ENCODE peak calls at places on chromosomes 11 and 22, in four cellular contexts. B, P, D and W are unnamed samples.

GRCh38 chr11:32440920-32441319 is 5.6 kb upstream of the WT1 start:
- DNase-seq in B (no peak), P (no peak), D (no peak), W (no peak)

GRCh38 chr11:9831122-9831521 is 167.2 kb downstream of the SWAP70 start:
- DNase-seq in B (no peak), P (no peak), D (no peak), W (no peak)

GRCh38 chr11:111793863-111794262 is 27.7 kb upstream of the PPP2R1B start:
- DNase-seq in B (peak), P (peak), D (no peak), W (no peak)

GRCh38 chr11:61826930-61827572 is 1.0 kb upstream of the FADS2 start:
- DNase-seq in B (no peak), P (no peak), D (no peak), W (no peak)

GRCh38 chr22:45505991-45506743 is 3.5 kb downstream of the FBLN1 start:
- DNase-seq in B (no peak), P (no peak), D (no peak), W (no peak)

GRCh38 chr11:119977584-119977860 is 160.4 kb downstream of the TRIM29 start:
- DNase-seq in B (no peak), P (no peak), D (no peak), W (no peak)

GRCh38 chr11:111735262-111736116 is 30.7 kb downstream of the PPP2R1B start:
- DNase-seq in B (peak), P (peak), D (no peak), W (no peak)

GRCh38 chr11:61505106-61505505 is 3.4 kb upstream of the LRRC10B start:
- DNase-seq in B (no peak), P (no peak), D (no peak), W (no peak)

GRCh38 chr11:102322560-102322959 is 5.3 kb downstream of the BIRC3 start:
- DNase-seq in B (no peak), P (no peak), D (no peak), W (no peak)

GRCh38 chr11:19633276-19633675 is 79.4 kb upstream of the NAV2 start:
- DNase-seq in B (no peak), P (no peak), D (no peak), W (no peak)

GRCh38 chr11:122984186-122985011 is 2.8 kb upstream of the BSX start:
- DNase-seq in B (no peak), P (no peak), D (no peak), W (no peak)

GRCh38 chr11:46603704-46604308 is 10.0 kb upstream of the AMBRA1 start:
- DNase-seq in B (no peak), P (no peak), D (no peak), W (peak)

GRCh38 chr22:38291201-38291777 is 18.5 kb upstream of the TMEM184B start:
- DNase-seq in B (no peak), P (no peak), D (no peak), W (no peak)

GRCh38 chr11:107708787-107709186 is 3.1 kb downstream of the SLN start:
- DNase-seq in B (no peak), P (no peak), D (no peak), W (no peak)

GRCh38 chr11:2517016-2517385 is 72.2 kb downstream of the KCNQ1 start:
- DNase-seq in B (no peak), P (no peak), D (no peak), W (no peak)

GRCh38 chr22:49307071-49307830 is 520.4 kb downstream of the BRD1 start:
- DNase-seq in B (no peak), P (no peak), D (no peak), W (no peak)

GRCh38 chr22:49303781-49304461 is 523.8 kb downstream of the BRD1 start:
- DNase-seq in B (no peak), P (no peak), D (no peak), W (no peak)

GRCh38 chr22:49306632-49306975 is 521.1 kb downstream of the BRD1 start:
- DNase-seq in B (no peak), P (no peak), D (no peak), W (no peak)

GRCh38 chr22:49305966-49306631 is 521.6 kb downstream of the BRD1 start:
- DNase-seq in B (no peak), P (no peak), D (no peak), W (no peak)

DNA sequence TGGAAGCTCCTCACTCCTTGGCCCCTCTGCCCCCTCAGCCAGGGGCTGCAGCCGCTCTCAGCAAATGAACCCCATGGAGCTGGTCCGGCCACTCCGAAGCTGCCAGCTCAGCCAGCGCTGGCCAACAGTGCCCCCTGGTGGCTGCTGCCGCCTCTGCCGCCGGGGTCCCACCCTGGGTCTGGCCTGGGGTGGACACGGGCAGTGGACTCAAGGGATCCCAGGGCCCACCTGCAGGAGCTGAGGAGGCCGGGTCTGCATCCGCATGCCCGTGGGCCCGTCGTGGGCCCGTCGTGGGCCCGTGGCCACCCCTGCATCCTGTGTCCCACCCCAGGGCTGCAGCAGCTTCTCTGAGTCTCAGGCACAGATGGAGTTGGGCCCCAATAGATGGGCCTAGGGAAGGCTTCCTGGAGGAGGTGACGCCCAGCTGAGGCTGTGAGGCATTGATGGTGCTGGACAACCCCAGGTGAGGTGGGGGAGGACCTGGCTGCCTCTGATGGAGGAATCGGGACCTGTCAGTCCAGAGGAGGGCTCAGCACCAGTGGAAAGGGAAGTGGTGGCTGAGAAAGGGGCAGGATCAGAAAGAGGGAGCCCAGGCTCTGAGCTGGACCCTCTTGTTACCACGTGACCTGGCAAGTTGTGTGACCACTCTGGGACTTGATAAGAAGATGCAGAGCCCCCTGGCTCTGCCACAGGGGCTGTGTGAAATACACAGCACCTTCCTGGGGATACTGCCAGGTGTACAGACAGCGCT is 522.3 kb downstream of the BRD1 start:
- DNase-seq in B (no peak), P (no peak), D (peak), W (no peak)
- TF ChIP-seq CTCF in B (peak), P (no peak), D (peak), W (peak)

DNA sequence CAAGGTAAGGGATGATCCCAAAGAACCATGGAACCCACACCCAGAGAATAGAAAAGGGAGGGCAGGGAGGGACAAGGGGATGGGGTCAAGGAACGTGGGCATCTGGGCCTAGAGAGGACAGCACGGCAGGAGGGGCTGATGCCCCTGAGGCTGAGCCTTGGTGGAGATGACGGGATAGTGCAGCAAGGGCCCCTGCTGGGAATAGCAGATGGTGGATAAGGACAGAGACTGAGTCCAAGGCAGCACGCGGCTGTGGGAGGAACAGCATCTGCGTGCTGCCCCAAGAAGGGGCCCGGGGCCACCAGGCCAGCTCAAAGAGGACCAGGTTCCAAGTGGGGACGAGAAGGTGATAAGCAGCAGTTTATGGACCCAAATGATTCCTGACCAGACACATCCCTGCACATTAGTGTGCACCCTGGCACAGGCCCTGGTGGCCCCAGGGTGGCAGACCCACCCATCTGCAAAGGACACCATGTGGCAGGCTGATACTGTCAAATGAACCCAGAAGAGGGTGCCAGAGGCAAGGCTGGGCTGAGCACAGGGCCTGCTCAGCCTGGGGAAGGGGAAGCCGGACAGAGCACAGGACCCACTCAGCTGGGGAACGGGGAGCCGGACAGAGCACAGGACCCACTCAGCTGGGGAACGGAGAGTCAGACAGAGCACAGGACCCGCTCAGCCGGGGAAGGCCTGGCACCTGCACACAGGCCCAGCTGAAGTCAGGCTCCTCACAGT is 12.8 kb upstream of the TESMIN start:
- DNase-seq in B (no peak), P (no peak), D (no peak), W (no peak)
- TF ChIP-seq CTCF in B (peak), P (no peak), D (no peak), W (peak)

DNA sequence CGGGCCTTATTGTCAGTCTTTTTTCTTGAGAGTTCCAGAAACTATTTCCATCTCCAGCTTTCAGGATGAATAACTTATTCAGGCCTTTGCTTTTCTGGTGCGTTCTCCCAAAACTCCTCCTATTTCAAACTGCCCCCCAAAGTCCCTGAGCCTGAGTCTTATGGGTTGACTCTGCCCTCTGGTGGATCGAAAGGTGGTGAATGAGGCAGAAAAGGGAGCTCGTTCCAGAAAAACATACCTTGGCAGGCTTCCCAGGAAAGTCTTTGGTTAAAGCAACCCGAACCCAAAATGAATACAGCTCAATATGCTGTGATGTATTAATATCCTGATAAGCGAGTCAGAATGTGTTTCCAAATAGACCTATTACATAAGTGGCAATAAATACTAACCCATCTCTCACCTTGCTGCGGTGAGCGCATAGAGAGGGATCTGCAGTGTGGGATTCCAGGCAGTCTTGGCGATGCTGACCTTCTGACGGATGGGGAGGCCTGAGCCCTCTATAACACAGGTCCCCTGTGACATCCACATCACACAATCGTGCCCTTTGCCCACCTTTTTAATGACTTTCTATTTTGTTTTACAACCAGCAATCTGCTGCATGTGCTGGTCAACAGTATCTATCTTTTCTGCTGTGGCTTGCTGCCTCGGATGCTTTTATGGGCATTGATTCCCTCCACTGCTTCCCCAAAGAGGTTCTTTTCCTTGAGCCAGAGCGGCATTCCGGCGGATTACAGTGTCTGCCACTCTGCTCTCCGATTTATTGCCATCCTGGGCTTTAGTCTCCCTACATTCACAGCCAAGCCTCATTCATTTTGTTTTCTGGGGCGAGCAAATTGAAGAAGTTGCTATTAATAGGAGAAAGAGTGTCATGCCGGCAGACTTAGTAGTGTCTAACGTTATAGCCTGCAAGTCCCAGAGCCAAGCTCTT is 756.8 kb downstream of the NTM start:
- DNase-seq in B (peak), P (peak), D (no peak), W (peak)
- TF ChIP-seq CTCF in B (peak), P (peak), D (peak), W (peak)

DNA sequence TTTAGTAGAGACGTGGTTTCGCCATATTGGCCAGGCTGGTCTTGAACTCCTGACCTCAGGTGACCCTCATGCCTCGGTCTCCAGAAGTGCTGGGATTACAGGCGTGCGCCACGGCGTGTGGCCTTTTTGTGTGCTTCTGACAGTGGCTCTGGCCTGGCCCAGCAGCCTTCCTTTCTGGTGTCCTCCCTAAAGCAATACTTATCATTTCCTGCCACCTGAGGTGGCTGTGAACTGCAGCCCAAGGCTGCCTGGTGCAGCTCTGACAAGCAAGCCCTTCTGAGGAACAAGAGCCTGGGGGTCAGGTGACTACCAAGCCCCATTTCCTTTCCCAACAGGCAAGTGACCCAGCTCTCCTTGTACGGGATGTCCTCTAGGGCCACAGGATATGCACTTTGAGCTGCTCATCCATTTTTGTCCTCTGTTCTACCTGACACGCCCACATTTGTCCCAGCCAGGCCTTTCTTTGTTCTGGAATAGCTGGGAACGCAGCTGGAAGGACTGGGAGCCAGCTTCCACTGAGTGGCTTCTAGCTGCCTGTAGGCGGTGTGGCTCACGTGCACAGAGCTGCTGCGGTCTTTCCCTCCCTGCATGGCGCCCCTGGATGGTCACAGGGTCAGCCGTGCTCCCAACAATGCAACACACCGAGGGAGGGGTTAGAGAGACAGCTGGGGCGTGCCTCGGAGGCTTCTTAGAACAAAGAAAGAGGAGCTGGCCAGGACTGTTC is 12.3 kb upstream of the BID start:
- DNase-seq in B (no peak), P (no peak), D (no peak), W (no peak)
- TF ChIP-seq CTCF in B (peak), P (no peak), D (no peak), W (no peak)

GRCh38 chr11:17389957-17390649 is 1.6 kb upstream of the KCNJ11 start:
- DNase-seq in B (no peak), P (no peak), D (no peak), W (no peak)

GRCh38 chr11:17389205-17389956 is 922 bp upstream of the KCNJ11 start:
- DNase-seq in B (no peak), P (no peak), D (peak), W (peak)

GRCh38 chr11:17387811-17388210 is 648 bp downstream of the KCNJ11 start:
- DNase-seq in B (no peak), P (no peak), D (no peak), W (no peak)

GRCh38 chr11:17387280-17387679 is 1.2 kb downstream of the KCNJ11 start:
- DNase-seq in B (no peak), P (no peak), D (no peak), W (no peak)

DNA sequence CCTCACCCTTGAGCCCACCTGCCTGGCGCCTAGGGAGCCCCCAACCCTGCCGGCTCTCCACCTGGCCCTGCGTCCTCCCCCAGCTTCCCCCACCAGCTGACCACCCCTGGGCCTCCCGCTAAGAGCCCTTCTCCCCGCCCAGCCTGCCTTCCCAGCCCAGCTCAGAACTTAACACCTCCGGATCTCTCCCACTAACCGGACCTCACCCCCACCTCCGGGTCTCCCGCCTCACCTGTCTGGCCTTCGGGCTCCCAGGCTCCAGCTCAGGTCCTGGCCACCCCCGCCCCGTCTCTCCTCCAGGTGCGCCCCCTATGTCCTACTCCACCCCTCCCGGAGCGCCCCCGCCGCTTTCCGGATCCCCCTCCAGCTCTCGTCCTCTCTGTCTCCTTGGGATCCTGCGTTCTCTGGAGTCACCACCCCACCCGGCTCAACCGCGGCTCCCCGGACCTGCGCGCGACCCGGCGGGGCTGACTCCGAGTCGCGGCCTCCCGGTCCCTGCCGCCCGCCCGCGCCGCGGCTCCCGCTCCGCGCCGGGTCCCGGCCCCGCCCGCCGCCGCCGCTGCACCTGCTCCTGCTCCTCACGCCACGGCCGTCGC is at the start of gene KCNJ11:
- DNase-seq in B (no peak), P (no peak), D (no peak), W (peak)
- TF ChIP-seq CTCF in B (peak), P (no peak), D (no peak), W (no peak)